ENCODE peak calls at places on chromosomes 11 and 22, in six cellular contexts. One of them, this sample, is unnamed.

GRCh38 chr11:574632-575323 is 1.5 kb upstream of the PHRF1 start:
- DNase-seq in COR-L47: no peak
- DNase-seq in C1 segment of cervical spinal cord: no peak
- DNase-seq in LoVo: no peak
- DNase-seq in naive B cell: no peak
- DNase-seq in skeletal muscle cell: no peak
- DNase-seq in this sample: no peak

GRCh38 chr11:2084721-2085120 is 54.5 kb downstream of the IGF2 start:
- DNase-seq in skeletal muscle cell: no peak
- DNase-seq in C1 segment of cervical spinal cord: no peak
- DNase-seq in COR-L47: no peak
- DNase-seq in LoVo: no peak
- DNase-seq in naive B cell: no peak
- DNase-seq in this sample: no peak

GRCh38 chr11:15883349-15883961 is 472.9 kb downstream of the SOX6 start:
- DNase-seq in C1 segment of cervical spinal cord: no peak
- DNase-seq in LoVo: no peak
- DNase-seq in skeletal muscle cell: no peak
- DNase-seq in naive B cell: no peak
- DNase-seq in COR-L47: no peak
- DNase-seq in this sample: no peak

GRCh38 chr22:39776295-39776694 is 117.3 kb downstream of the ENTHD1 start:
- DNase-seq in skeletal muscle cell: no peak
- DNase-seq in naive B cell: no peak
- DNase-seq in LoVo: no peak
- DNase-seq in C1 segment of cervical spinal cord: no peak
- DNase-seq in COR-L47: no peak
- DNase-seq in this sample: no peak

GRCh38 chr11:67406969-67407699 is 3.3 kb downstream of the TBC1D10C start:
- DNase-seq in C1 segment of cervical spinal cord: no peak
- DNase-seq in COR-L47: no peak
- DNase-seq in LoVo: no peak
- DNase-seq in naive B cell: no peak
- DNase-seq in skeletal muscle cell: no peak
- DNase-seq in this sample: no peak

GRCh38 chr11:47786373-47786772 is 19.2 kb upstream of the FNBP4 start:
- DNase-seq in LoVo: no peak
- DNase-seq in C1 segment of cervical spinal cord: no peak
- DNase-seq in naive B cell: no peak
- DNase-seq in COR-L47: no peak
- DNase-seq in skeletal muscle cell: peak; percentile 14
- DNase-seq in this sample: no peak

GRCh38 chr22:23119492-23120414 is 22.0 kb downstream of the RSPH14 start:
- DNase-seq in C1 segment of cervical spinal cord: no peak
- DNase-seq in COR-L47: no peak
- DNase-seq in naive B cell: peak; percentile 32
- DNase-seq in skeletal muscle cell: no peak
- DNase-seq in LoVo: no peak
- DNase-seq in this sample: no peak

GRCh38 chr11:31487848-31488247 is 21.6 kb downstream of the IMMP1L start:
- DNase-seq in skeletal muscle cell: peak; percentile 17
- DNase-seq in naive B cell: peak; percentile 8
- DNase-seq in C1 segment of cervical spinal cord: no peak
- DNase-seq in LoVo: no peak
- DNase-seq in COR-L47: peak; percentile 11
- DNase-seq in this sample: no peak

GRCh38 chr22:40487663-40488249 is 117.4 kb downstream of the SGSM3 start:
- DNase-seq in LoVo: no peak
- DNase-seq in COR-L47: peak; percentile 16
- DNase-seq in naive B cell: peak; percentile 29
- DNase-seq in C1 segment of cervical spinal cord: no peak
- DNase-seq in skeletal muscle cell: no peak
- DNase-seq in this sample: no peak

GRCh38 chr11:43736502-43737193 is 56.1 kb downstream of the HSD17B12 start:
- DNase-seq in C1 segment of cervical spinal cord: no peak
- DNase-seq in COR-L47: no peak
- DNase-seq in skeletal muscle cell: peak; percentile 85
- DNase-seq in naive B cell: no peak
- DNase-seq in LoVo: no peak
- DNase-seq in this sample: no peak

GRCh38 chr11:75338516-75339218 is 12.8 kb downstream of the ARRB1 start:
- DNase-seq in naive B cell: no peak
- DNase-seq in COR-L47: no peak
- DNase-seq in C1 segment of cervical spinal cord: no peak
- DNase-seq in LoVo: no peak
- DNase-seq in skeletal muscle cell: no peak
- DNase-seq in this sample: no peak

GRCh38 chr22:42389137-42389536 is 43.1 kb downstream of the NFAM1 start:
- DNase-seq in naive B cell: no peak
- DNase-seq in COR-L47: peak; percentile 48
- DNase-seq in C1 segment of cervical spinal cord: no peak
- DNase-seq in LoVo: no peak
- DNase-seq in skeletal muscle cell: no peak
- DNase-seq in this sample: no peak

GRCh38 chr11:69638941-69639681 is 1.8 kb upstream of the CCND1 start:
- DNase-seq in skeletal muscle cell: peak; percentile 91
- DNase-seq in C1 segment of cervical spinal cord: no peak
- DNase-seq in COR-L47: peak; percentile 39
- DNase-seq in naive B cell: no peak
- DNase-seq in LoVo: peak; percentile 96
- DNase-seq in this sample: no peak

GRCh38 chr11:61844909-61845565 is 16.9 kb downstream of the FADS2 start:
- DNase-seq in naive B cell: no peak
- DNase-seq in LoVo: no peak
- DNase-seq in COR-L47: no peak
- DNase-seq in C1 segment of cervical spinal cord: no peak
- DNase-seq in skeletal muscle cell: no peak
- DNase-seq in this sample: no peak

GRCh38 chr11:45252134-45252856 is 33.8 kb downstream of the SYT13 start:
- DNase-seq in LoVo: peak; percentile 17
- DNase-seq in C1 segment of cervical spinal cord: no peak
- DNase-seq in COR-L47: peak; percentile 15
- DNase-seq in naive B cell: peak; percentile 19
- DNase-seq in skeletal muscle cell: peak; percentile 17
- DNase-seq in this sample: peak; percentile 51

GRCh38 chr22:42396621-42397331 is 35.4 kb downstream of the NFAM1 start:
- DNase-seq in LoVo: no peak
- DNase-seq in COR-L47: peak; percentile 24
- DNase-seq in naive B cell: peak; percentile 78
- DNase-seq in skeletal muscle cell: no peak
- DNase-seq in C1 segment of cervical spinal cord: no peak
- DNase-seq in this sample: peak; percentile 56

GRCh38 chr11:35101223-35101622 is 37.7 kb upstream of the CD44 start:
- DNase-seq in naive B cell: no peak
- DNase-seq in C1 segment of cervical spinal cord: no peak
- DNase-seq in COR-L47: no peak
- DNase-seq in skeletal muscle cell: no peak
- DNase-seq in LoVo: no peak
- DNase-seq in this sample: no peak

GRCh38 chr22:44050766-44051747 is 27.0 kb downstream of the PARVB start:
- DNase-seq in COR-L47: no peak
- DNase-seq in naive B cell: no peak
- DNase-seq in C1 segment of cervical spinal cord: no peak
- DNase-seq in LoVo: no peak
- DNase-seq in skeletal muscle cell: no peak
- DNase-seq in this sample: no peak

GRCh38 chr22:42272431-42273004 is 2.1 kb upstream of the TCF20 start:
- DNase-seq in naive B cell: no peak
- DNase-seq in COR-L47: no peak
- DNase-seq in skeletal muscle cell: no peak
- DNase-seq in LoVo: no peak
- DNase-seq in C1 segment of cervical spinal cord: no peak
- DNase-seq in this sample: no peak

GRCh38 chr11:110467556-110467955 is 37.8 kb downstream of the FDX1 start:
- DNase-seq in COR-L47: no peak
- DNase-seq in LoVo: no peak
- DNase-seq in naive B cell: no peak
- DNase-seq in C1 segment of cervical spinal cord: no peak
- DNase-seq in skeletal muscle cell: no peak
- DNase-seq in this sample: no peak